ENCODE peak calls at places on chromosomes 1 and 21, in six cellular contexts. F is endodermal cell, G is adipocyte, B is lower lobe of right lung, T is ascending aorta, R is fibroblast of lung. V is an unnamed sample.

GRCh38 chr1:43300661-43301094 is at the start of gene TIE1:
- DNase-seq in F (no peak), R (no peak), T (no peak), B (no peak), G (no peak), V (no peak)

GRCh38 chr1:2859219-2859880 is 57.9 kb upstream of the TTC34 start:
- DNase-seq in R (no peak), F (no peak), G (no peak), B (peak; percentile 26), T (no peak), V (no peak)

GRCh38 chr1:66383168-66383567 is 150.8 kb upstream of the SGIP1 start:
- DNase-seq in B (no peak), R (peak; percentile 57), F (no peak), G (no peak), T (no peak), V (no peak)

GRCh38 chr1:94406446-94406845 is 11.7 kb upstream of the ABCD3 start:
- DNase-seq in G (no peak), T (no peak), F (no peak), B (no peak), R (no peak), V (no peak)

GRCh38 chr1:196309386-196309785 is 298.9 kb downstream of the KCNT2 start:
- DNase-seq in F (no peak), G (peak; percentile 70), B (no peak), R (peak; percentile 30), T (no peak), V (no peak)

GRCh38 chr21:43989401-43989800 is 22.7 kb upstream of the TRAPPC10 start:
- DNase-seq in F (no peak), G (no peak), T (no peak), R (no peak), B (no peak), V (no peak)

GRCh38 chr1:31700468-31701136 is 3.2 kb downstream of the COL16A1 start:
- DNase-seq in G (no peak), T (no peak), R (no peak), F (no peak), B (no peak), V (no peak)

GRCh38 chr21:28256420-28256831 is 736.3 kb downstream of the LTN1 start:
- DNase-seq in B (no peak), F (no peak), T (no peak), G (no peak), R (peak; percentile 64), V (no peak)

GRCh38 chr1:200487650-200488049 is 77.8 kb upstream of the ZNF281 start:
- DNase-seq in R (no peak), B (no peak), F (no peak), G (no peak), T (no peak), V (no peak)

GRCh38 chr1:31927661-31927980 is 10.5 kb downstream of the PTP4A2 start:
- DNase-seq in B (no peak), F (no peak), R (no peak), G (no peak), T (no peak), V (no peak)

GRCh38 chr1:157920748-157921147 is 72.7 kb upstream of the KIRREL1 start:
- DNase-seq in F (no peak), G (no peak), R (no peak), T (no peak), B (no peak), V (no peak)

GRCh38 chr1:155871390-155871789 is 12.0 kb downstream of the SYT11 start:
- DNase-seq in F (no peak), G (no peak), B (no peak), R (peak; percentile 33), T (no peak), V (no peak)

GRCh38 chr1:20342294-20343148 is 51.8 kb downstream of the VWA5B1 start:
- DNase-seq in B (no peak), R (no peak), G (no peak), F (no peak), T (no peak), V (no peak)

DNA sequence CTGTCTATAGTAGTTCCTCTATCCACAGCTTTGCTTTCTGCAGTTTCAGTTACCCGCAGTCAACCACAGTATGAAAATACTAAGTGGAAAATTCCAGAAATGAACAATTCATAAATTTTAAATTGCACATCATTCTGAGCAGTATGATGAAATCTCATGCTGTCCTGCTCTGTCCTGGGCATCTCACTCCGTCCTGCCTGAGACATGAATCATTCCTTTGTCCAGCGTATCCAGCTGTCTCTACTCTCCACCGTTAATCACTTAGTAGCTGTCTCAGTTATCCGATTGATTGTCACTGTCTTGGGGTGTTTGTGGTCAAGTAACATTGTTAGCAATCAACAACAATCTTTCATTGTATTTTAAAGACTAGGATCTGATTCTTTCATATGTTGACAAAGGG is 50.1 kb upstream of the DNAH14 start:
- DNase-seq in F (no peak), G (peak; percentile 79), R (peak; percentile 73), B (no peak), T (no peak), V (no peak)
- H3K4me1 ChIP-seq in F (peaks cover 7% of the 10 kb centered on the region), G (peaks cover 28% of the 10 kb centered on the region), R (no peaks in the 10 kb centered on the region), B (peaks cover 7% of the 10 kb centered on the region), T (no peaks in the 10 kb centered on the region), V (peaks cover 12% of the 10 kb centered on the region)

DNA sequence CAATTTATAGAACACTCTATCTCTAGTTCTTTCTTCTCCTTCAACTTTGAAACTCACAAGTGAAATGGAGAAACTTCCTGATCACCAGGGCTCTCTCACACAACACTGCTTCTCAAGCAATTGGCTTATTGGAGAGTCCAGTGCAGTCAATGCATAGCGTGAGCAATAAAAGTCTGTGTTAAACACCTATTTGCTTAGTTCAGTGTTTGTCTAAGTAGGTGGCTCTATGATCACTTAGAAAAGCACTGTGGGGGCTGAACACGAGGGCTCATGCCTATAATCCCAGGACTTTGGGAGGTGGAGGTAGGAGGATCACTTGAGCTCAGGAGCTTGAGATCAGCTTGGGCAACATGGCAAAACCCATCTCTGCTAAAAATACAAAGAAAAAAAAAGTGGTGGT is 12.2 kb downstream of the CTSS start:
- DNase-seq in R (no peak), F (no peak), B (no peak), G (no peak), T (no peak), V (no peak)
- H3K36me3 ChIP-seq in R (no peaks in the 10 kb centered on the region), F (no peaks in the 10 kb centered on the region), B (peaks cover 79% of the 10 kb centered on the region), G (no peaks in the 10 kb centered on the region), T (peaks cover 2% of the 10 kb centered on the region), V (no peaks in the 10 kb centered on the region)

GRCh38 chr1:227937531-227938145 is 10.1 kb downstream of the WNT9A start:
- DNase-seq in R (no peak), T (no peak), F (peak; percentile 34), G (no peak), B (peak; percentile 24), V (no peak)
- H3K4me1 ChIP-seq in R (no peaks in the 10 kb centered on the region), T (no peaks in the 10 kb centered on the region), F (no peaks in the 10 kb centered on the region), G (peaks cover 12% of the 10 kb centered on the region), B (no peaks in the 10 kb centered on the region), V (no peaks in the 10 kb centered on the region)

GRCh38 chr1:27886744-27887143 is 14.4 kb downstream of the THEMIS2 start:
- DNase-seq in F (no peak), T (no peak), R (no peak), B (no peak), G (no peak), V (no peak)

GRCh38 chr1:27889506-27889905 is 17.2 kb downstream of the THEMIS2 start:
- DNase-seq in G (no peak), B (no peak), R (no peak), T (no peak), F (no peak), V (no peak)

GRCh38 chr1:27887215-27888035 is 15.1 kb downstream of the THEMIS2 start:
- DNase-seq in T (no peak), G (no peak), F (no peak), R (no peak), B (no peak), V (no peak)

GRCh38 chr1:27886353-27886679 is 14.0 kb downstream of the THEMIS2 start:
- DNase-seq in B (no peak), G (no peak), T (no peak), F (no peak), R (no peak), V (no peak)

DNA sequence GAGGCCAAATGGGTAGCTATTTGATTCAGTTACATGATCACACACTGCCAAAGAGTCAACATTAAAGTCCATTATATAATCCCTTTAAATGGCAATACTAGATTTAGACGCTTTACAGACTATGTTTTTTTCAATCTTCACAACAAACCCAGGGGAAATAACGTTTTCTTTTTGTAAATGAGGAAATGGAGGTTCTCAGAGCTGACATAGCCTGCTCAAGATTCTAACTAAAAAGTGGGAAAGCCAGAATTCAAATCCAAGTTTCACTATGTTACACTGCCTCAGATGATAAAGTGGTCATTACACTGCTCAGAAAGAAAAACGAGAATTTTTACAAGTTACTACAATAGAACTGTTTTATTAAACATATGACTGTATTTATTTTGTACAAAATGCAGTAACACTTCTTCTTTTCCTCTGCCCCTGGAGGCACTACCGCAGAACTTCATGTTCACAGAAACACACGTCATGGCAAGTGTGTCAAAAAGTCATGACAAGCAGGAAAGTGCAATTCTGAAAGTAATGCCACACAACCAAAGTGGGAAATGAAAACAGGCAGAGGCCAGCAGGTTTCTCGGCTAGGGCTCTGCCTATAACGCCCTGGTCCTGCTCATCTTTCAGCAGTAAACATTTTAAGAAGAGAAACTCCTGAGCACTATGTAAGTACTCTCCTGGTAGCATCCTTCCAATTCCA is 19.0 kb downstream of the THEMIS2 start:
- DNase-seq in B (no peak), T (no peak), R (no peak), F (no peak), G (no peak), V (no peak)
- H3K36me3 ChIP-seq in B (peaks cover 93% of the 10 kb centered on the region), T (peaks cover 56% of the 10 kb centered on the region), R (peaks cover 5% of the 10 kb centered on the region), F (peaks cover 64% of the 10 kb centered on the region), G (peaks cover 66% of the 10 kb centered on the region), V (no peaks in the 10 kb centered on the region)

GRCh38 chr1:27603962-27604578 is at the start of gene AHDC1:
- DNase-seq in F (peak; percentile 98), B (peak; percentile 95), R (peak; percentile 90), G (peak; percentile 97), T (peak; percentile 95), V (no peak)
- H3K4me1 ChIP-seq in F (peaks cover 8% of the 10 kb centered on the region), B (peaks cover 51% of the 10 kb centered on the region), R (peaks cover 22% of the 10 kb centered on the region), G (peaks cover 25% of the 10 kb centered on the region), T (peaks cover 32% of the 10 kb centered on the region), V (peaks cover 66% of the 10 kb centered on the region)

GRCh38 chr1:100265562-100265930 is 470 bp upstream of the RTCA start:
- DNase-seq in B (no peak), G (peak; percentile 58), R (peak; percentile 64), F (no peak), T (no peak), V (no peak)

GRCh38 chr1:100267284-100267683 is 1.3 kb downstream of the RTCA start:
- DNase-seq in R (no peak), B (no peak), G (no peak), T (no peak), F (no peak), V (no peak)

GRCh38 chr1:100265931-100266830 is at the start of gene RTCA:
- DNase-seq in R (peak; percentile 88), G (peak; percentile 99), T (peak; percentile 98), F (peak; percentile 97), B (peak; percentile 99), V (no peak)

GRCh38 chr1:100268202-100268601 is 2.2 kb downstream of the RTCA start:
- DNase-seq in R (no peak), G (no peak), T (no peak), B (no peak), F (no peak), V (no peak)
- H3K36me3 ChIP-seq in R (peaks cover 16% of the 10 kb centered on the region), G (peaks cover 55% of the 10 kb centered on the region), T (peaks cover 30% of the 10 kb centered on the region), B (peaks cover 59% of the 10 kb centered on the region), F (peaks cover 68% of the 10 kb centered on the region), V (no peaks in the 10 kb centered on the region)

GRCh38 chr1:206580438-206581113 is 31.7 kb downstream of the EIF2D start:
- DNase-seq in R (no peak), G (no peak), F (no peak), T (no peak), B (no peak), V (no peak)
- H3K4me1 ChIP-seq in R (no peaks in the 10 kb centered on the region), G (peaks cover 26% of the 10 kb centered on the region), F (no peaks in the 10 kb centered on the region), T (peaks cover 5% of the 10 kb centered on the region), B (peaks cover 93% of the 10 kb centered on the region), V (peaks cover 47% of the 10 kb centered on the region)